ENCODE peak calls at places on chromosomes 6 and 20, in six cellular contexts. One of them, this sample, is unnamed.

GRCh38 chr6:78835817-78836216 is 31.5 kb upstream of the IRAK1BP1 start:
- DNase-seq in neural progenitor cell: no peak
- DNase-seq in psoas muscle: no peak
- DNase-seq in body of pancreas: no peak
- DNase-seq in gastrocnemius medialis: no peak
- DNase-seq in heart left ventricle: no peak
- DNase-seq in this sample: no peak

GRCh38 chr6:96330884-96331283 is 190.7 kb upstream of the UFL1 start:
- DNase-seq in neural progenitor cell: no peak
- DNase-seq in psoas muscle: no peak
- DNase-seq in body of pancreas: no peak
- DNase-seq in gastrocnemius medialis: no peak
- DNase-seq in heart left ventricle: no peak
- DNase-seq in this sample: no peak

GRCh38 chr20:64183313-64183712 is 19.1 kb downstream of the MYT1 start:
- DNase-seq in neural progenitor cell: no peak
- DNase-seq in psoas muscle: no peak
- DNase-seq in body of pancreas: no peak
- DNase-seq in gastrocnemius medialis: no peak
- DNase-seq in heart left ventricle: no peak
- DNase-seq in this sample: no peak

GRCh38 chr6:152124432-152125074 is 317.1 kb downstream of the ESR1 start:
- DNase-seq in neural progenitor cell: peak
- DNase-seq in psoas muscle: no peak
- DNase-seq in body of pancreas: no peak
- DNase-seq in gastrocnemius medialis: no peak
- DNase-seq in heart left ventricle: no peak
- DNase-seq in this sample: no peak

GRCh38 chr6:170032706-170033309 is 258.1 kb downstream of the DLL1 start:
- DNase-seq in neural progenitor cell: no peak
- DNase-seq in psoas muscle: no peak
- DNase-seq in body of pancreas: peak
- DNase-seq in gastrocnemius medialis: no peak
- DNase-seq in heart left ventricle: no peak
- DNase-seq in this sample: no peak

GRCh38 chr20:7950387-7950786 is 10.1 kb upstream of the HAO1 start:
- DNase-seq in neural progenitor cell: no peak
- DNase-seq in psoas muscle: no peak
- DNase-seq in body of pancreas: no peak
- DNase-seq in gastrocnemius medialis: no peak
- DNase-seq in heart left ventricle: no peak
- DNase-seq in this sample: no peak

GRCh38 chr20:63913768-63914167 is 18.8 kb downstream of the DNAJC5 start:
- DNase-seq in neural progenitor cell: no peak
- DNase-seq in psoas muscle: no peak
- DNase-seq in body of pancreas: no peak
- DNase-seq in gastrocnemius medialis: no peak
- DNase-seq in heart left ventricle: no peak
- DNase-seq in this sample: no peak

GRCh38 chr6:170082531-170083187 is 208.2 kb downstream of the DLL1 start:
- DNase-seq in neural progenitor cell: no peak
- DNase-seq in psoas muscle: no peak
- DNase-seq in body of pancreas: no peak
- DNase-seq in gastrocnemius medialis: no peak
- DNase-seq in heart left ventricle: no peak
- DNase-seq in this sample: no peak

GRCh38 chr6:33123732-33124524 is 48.1 kb downstream of the HLA-DPB1 start:
- DNase-seq in neural progenitor cell: peak
- DNase-seq in psoas muscle: no peak
- DNase-seq in body of pancreas: no peak
- DNase-seq in gastrocnemius medialis: no peak
- DNase-seq in heart left ventricle: no peak
- DNase-seq in this sample: peak

GRCh38 chr6:48986803-48987202 is 476.2 kb downstream of the MMUT start:
- DNase-seq in neural progenitor cell: no peak
- DNase-seq in psoas muscle: no peak
- DNase-seq in body of pancreas: no peak
- DNase-seq in gastrocnemius medialis: no peak
- DNase-seq in heart left ventricle: no peak
- DNase-seq in this sample: no peak

GRCh38 chr20:58127731-58128130 is 100.7 kb downstream of the ANKRD60 start:
- DNase-seq in neural progenitor cell: no peak
- DNase-seq in psoas muscle: no peak
- DNase-seq in body of pancreas: peak
- DNase-seq in gastrocnemius medialis: no peak
- DNase-seq in heart left ventricle: no peak
- DNase-seq in this sample: no peak

GRCh38 chr6:35388772-35389352 is 46.5 kb downstream of the PPARD start:
- DNase-seq in neural progenitor cell: no peak
- DNase-seq in psoas muscle: no peak
- DNase-seq in body of pancreas: no peak
- DNase-seq in gastrocnemius medialis: no peak
- DNase-seq in heart left ventricle: no peak
- DNase-seq in this sample: no peak

GRCh38 chr6:112251170-112251945 is 3.0 kb downstream of the LAMA4 start:
- DNase-seq in neural progenitor cell: no peak
- DNase-seq in psoas muscle: peak
- DNase-seq in body of pancreas: peak
- DNase-seq in gastrocnemius medialis: peak
- DNase-seq in heart left ventricle: peak
- DNase-seq in this sample: no peak

GRCh38 chr6:168314948-168315347 is 4.6 kb downstream of the DACT2 start:
- DNase-seq in neural progenitor cell: peak
- DNase-seq in psoas muscle: no peak
- DNase-seq in body of pancreas: peak
- DNase-seq in gastrocnemius medialis: no peak
- DNase-seq in heart left ventricle: no peak
- DNase-seq in this sample: no peak

GRCh38 chr6:122871079-122871478 is 82.0 kb downstream of the SMPDL3A start:
- DNase-seq in neural progenitor cell: peak
- DNase-seq in psoas muscle: no peak
- DNase-seq in body of pancreas: no peak
- DNase-seq in gastrocnemius medialis: no peak
- DNase-seq in heart left ventricle: no peak
- DNase-seq in this sample: no peak

GRCh38 chr6:122868137-122868536 is 79.1 kb downstream of the SMPDL3A start:
- DNase-seq in neural progenitor cell: no peak
- DNase-seq in psoas muscle: no peak
- DNase-seq in body of pancreas: no peak
- DNase-seq in gastrocnemius medialis: no peak
- DNase-seq in heart left ventricle: no peak
- DNase-seq in this sample: no peak

GRCh38 chr6:122872311-122872710 is 83.3 kb downstream of the SMPDL3A start:
- DNase-seq in neural progenitor cell: no peak
- DNase-seq in psoas muscle: no peak
- DNase-seq in body of pancreas: no peak
- DNase-seq in gastrocnemius medialis: no peak
- DNase-seq in heart left ventricle: no peak
- DNase-seq in this sample: no peak

DNA sequence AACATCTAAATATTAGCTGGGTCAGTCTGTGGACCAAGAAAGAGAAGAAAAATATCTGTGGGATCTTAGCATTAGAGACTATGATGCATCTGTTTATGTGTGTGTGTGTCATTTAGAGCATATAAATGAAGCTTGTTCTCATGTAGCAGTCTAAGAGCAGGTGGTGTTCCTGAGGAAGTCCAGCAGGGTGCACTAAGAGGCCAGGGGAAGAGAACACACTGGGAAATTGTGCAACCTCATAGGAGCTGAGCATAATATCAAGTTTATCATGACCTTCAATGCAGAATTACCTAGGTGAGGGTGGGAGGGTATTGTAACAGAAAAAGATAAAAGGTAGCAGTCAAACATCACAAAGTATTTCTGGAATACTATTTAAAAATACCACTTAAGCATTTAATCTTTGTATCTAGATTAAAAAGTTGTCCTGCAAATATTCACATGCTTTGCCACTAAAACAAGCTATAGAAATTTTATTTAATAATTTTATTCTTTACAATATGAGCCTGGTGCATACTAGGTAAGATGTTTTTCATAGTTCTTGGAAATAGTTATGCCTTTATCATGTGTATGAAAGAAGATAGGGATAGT is 80.5 kb downstream of the SMPDL3A start:
- DNase-seq in neural progenitor cell: peak
- DNase-seq in psoas muscle: no peak
- DNase-seq in body of pancreas: peak
- DNase-seq in gastrocnemius medialis: peak
- DNase-seq in heart left ventricle: no peak
- DNase-seq in this sample: peak
- TF ChIP-seq CTCF in neural progenitor cell: peak
- TF ChIP-seq CTCF in psoas muscle: peak
- TF ChIP-seq CTCF in body of pancreas: peak
- TF ChIP-seq CTCF in gastrocnemius medialis: peak
- TF ChIP-seq CTCF in heart left ventricle: peak
- TF ChIP-seq CTCF in this sample: peak

GRCh38 chr20:17617212-17617867 is 47.5 kb downstream of the DSTN start:
- DNase-seq in neural progenitor cell: peak
- DNase-seq in psoas muscle: no peak
- DNase-seq in body of pancreas: peak
- DNase-seq in gastrocnemius medialis: no peak
- DNase-seq in heart left ventricle: peak
- DNase-seq in this sample: peak
- H3K27ac ChIP-seq in neural progenitor cell: no peak
- H3K27ac ChIP-seq in psoas muscle: no peak
- H3K27ac ChIP-seq in body of pancreas: peak
- H3K27ac ChIP-seq in gastrocnemius medialis: no peak
- H3K27ac ChIP-seq in heart left ventricle: no peak
- H3K27ac ChIP-seq in this sample: no peak

GRCh38 chr6:130138116-130138908 is 84.4 kb downstream of the SAMD3 start:
- DNase-seq in neural progenitor cell: no peak
- DNase-seq in psoas muscle: no peak
- DNase-seq in body of pancreas: no peak
- DNase-seq in gastrocnemius medialis: no peak
- DNase-seq in heart left ventricle: no peak
- DNase-seq in this sample: no peak

GRCh38 chr6:130136803-130137202 is 85.9 kb downstream of the SAMD3 start:
- DNase-seq in neural progenitor cell: no peak
- DNase-seq in psoas muscle: no peak
- DNase-seq in body of pancreas: no peak
- DNase-seq in gastrocnemius medialis: no peak
- DNase-seq in heart left ventricle: no peak
- DNase-seq in this sample: no peak

GRCh38 chr6:130138909-130139242 is 83.9 kb downstream of the SAMD3 start:
- DNase-seq in neural progenitor cell: no peak
- DNase-seq in psoas muscle: no peak
- DNase-seq in body of pancreas: no peak
- DNase-seq in gastrocnemius medialis: no peak
- DNase-seq in heart left ventricle: no peak
- DNase-seq in this sample: no peak

GRCh38 chr6:130132286-130132701 is 90.5 kb downstream of the SAMD3 start:
- DNase-seq in neural progenitor cell: no peak
- DNase-seq in psoas muscle: no peak
- DNase-seq in body of pancreas: no peak
- DNase-seq in gastrocnemius medialis: no peak
- DNase-seq in heart left ventricle: no peak
- DNase-seq in this sample: no peak

GRCh38 chr6:130134594-130134993 is 88.2 kb downstream of the SAMD3 start:
- DNase-seq in neural progenitor cell: no peak
- DNase-seq in psoas muscle: no peak
- DNase-seq in body of pancreas: no peak
- DNase-seq in gastrocnemius medialis: no peak
- DNase-seq in heart left ventricle: no peak
- DNase-seq in this sample: no peak
- TF ChIP-seq CTCF in neural progenitor cell: no peak
- TF ChIP-seq CTCF in psoas muscle: no peak
- TF ChIP-seq CTCF in body of pancreas: no peak
- TF ChIP-seq CTCF in gastrocnemius medialis: no peak
- TF ChIP-seq CTCF in heart left ventricle: no peak
- TF ChIP-seq CTCF in this sample: no peak

GRCh38 chr6:85458184-85458583 is 8.3 kb downstream of the NT5E start:
- DNase-seq in neural progenitor cell: no peak
- DNase-seq in psoas muscle: no peak
- DNase-seq in body of pancreas: no peak
- DNase-seq in gastrocnemius medialis: no peak
- DNase-seq in heart left ventricle: no peak
- DNase-seq in this sample: no peak
- H3K27ac ChIP-seq in neural progenitor cell: no peak
- H3K27ac ChIP-seq in psoas muscle: no peak
- H3K27ac ChIP-seq in body of pancreas: no peak
- H3K27ac ChIP-seq in gastrocnemius medialis: no peak
- H3K27ac ChIP-seq in heart left ventricle: no peak
- H3K27ac ChIP-seq in this sample: no peak

DNA sequence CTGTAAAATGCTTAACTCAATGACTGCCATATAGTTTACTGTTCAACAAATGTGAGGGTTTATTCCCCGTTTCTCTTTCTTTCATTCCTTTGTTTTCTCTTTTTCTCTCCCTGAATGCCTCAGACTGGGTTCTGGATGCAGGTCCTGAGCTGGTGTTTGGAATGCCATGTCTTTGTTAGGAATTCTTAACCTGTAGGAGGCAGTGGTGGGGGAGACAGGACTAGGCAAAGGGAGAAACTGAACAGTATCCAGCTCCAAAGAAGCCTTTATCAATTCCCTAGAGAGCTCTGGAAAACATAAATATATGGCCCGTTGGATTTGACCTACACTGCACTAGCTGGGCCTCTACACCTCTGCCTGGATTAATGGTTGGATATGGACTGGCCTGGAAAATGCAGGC is 621.2 kb upstream of the SLC35B3 start:
- DNase-seq in neural progenitor cell: no peak
- DNase-seq in psoas muscle: no peak
- DNase-seq in body of pancreas: no peak
- DNase-seq in gastrocnemius medialis: no peak
- DNase-seq in heart left ventricle: no peak
- DNase-seq in this sample: no peak
- TF ChIP-seq CTCF in neural progenitor cell: peak
- TF ChIP-seq CTCF in psoas muscle: no peak
- TF ChIP-seq CTCF in body of pancreas: no peak
- TF ChIP-seq CTCF in gastrocnemius medialis: no peak
- TF ChIP-seq CTCF in heart left ventricle: no peak
- TF ChIP-seq CTCF in this sample: no peak

DNA sequence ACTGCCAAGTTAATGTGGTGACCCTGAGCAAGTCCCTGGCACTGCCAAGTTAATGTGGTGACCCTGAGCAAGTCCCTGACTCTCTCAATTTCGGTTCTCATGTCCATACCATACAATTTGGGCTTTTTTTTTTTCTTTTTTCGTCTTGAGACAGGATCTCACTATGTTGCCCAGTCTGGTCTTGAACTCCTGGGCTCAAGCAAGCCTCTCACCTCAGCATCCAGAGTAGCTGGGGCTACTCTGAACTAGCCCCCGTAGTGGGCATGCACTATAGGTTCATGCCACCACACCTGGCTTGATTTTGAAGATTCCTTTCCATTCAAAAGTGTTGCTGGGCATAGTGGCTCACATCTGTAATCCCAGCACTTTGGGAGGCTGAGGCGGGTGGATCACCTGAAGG is 100.0 kb upstream of the FOXP4 start:
- DNase-seq in neural progenitor cell: no peak
- DNase-seq in psoas muscle: no peak
- DNase-seq in body of pancreas: no peak
- DNase-seq in gastrocnemius medialis: no peak
- DNase-seq in heart left ventricle: no peak
- DNase-seq in this sample: no peak
- H3K27ac ChIP-seq in neural progenitor cell: no peak
- H3K27ac ChIP-seq in psoas muscle: no peak
- H3K27ac ChIP-seq in body of pancreas: no peak
- H3K27ac ChIP-seq in gastrocnemius medialis: no peak
- H3K27ac ChIP-seq in heart left ventricle: no peak
- H3K27ac ChIP-seq in this sample: no peak

This sample was measured in WERI-Rb-1.